ENCODE peak calls at places on chromosomes 2 and 18, in seven cellular contexts. One of them, this sample, is unnamed.

GRCh38 chr2:159710601-159711180 is 1.6 kb upstream of the MARCHF7 start:
- DNase-seq in OCI-LY7: no peak
- DNase-seq in GM23248: peak; percentile 46
- DNase-seq in thyroid gland: no peak
- DNase-seq in transverse colon: no peak
- DNase-seq in RWPE2: no peak
- DNase-seq in AG10803: no peak
- DNase-seq in this sample: no peak

GRCh38 chr2:43266692-43267091 is 40.3 kb upstream of the ZFP36L2 start:
- DNase-seq in thyroid gland: peak; percentile 95
- DNase-seq in OCI-LY7: no peak
- DNase-seq in transverse colon: peak; percentile 43
- DNase-seq in AG10803: no peak
- DNase-seq in GM23248: peak; percentile 15
- DNase-seq in RWPE2: no peak
- DNase-seq in this sample: no peak

GRCh38 chr2:169845016-169845415 is 17.8 kb downstream of the UBR3 start:
- DNase-seq in OCI-LY7: no peak
- DNase-seq in GM23248: peak; percentile 53
- DNase-seq in transverse colon: no peak
- DNase-seq in RWPE2: no peak
- DNase-seq in thyroid gland: peak; percentile 70
- DNase-seq in AG10803: no peak
- DNase-seq in this sample: no peak

GRCh38 chr2:234292205-234292954 is 204.5 kb downstream of the ARL4C start:
- DNase-seq in thyroid gland: no peak
- DNase-seq in GM23248: no peak
- DNase-seq in AG10803: no peak
- DNase-seq in transverse colon: peak; percentile 33
- DNase-seq in OCI-LY7: peak; percentile 93
- DNase-seq in RWPE2: no peak
- DNase-seq in this sample: no peak

GRCh38 chr2:144111443-144111842 is 408.5 kb downstream of the ZEB2 start:
- DNase-seq in thyroid gland: no peak
- DNase-seq in GM23248: peak; percentile 85
- DNase-seq in AG10803: peak; percentile 82
- DNase-seq in transverse colon: no peak
- DNase-seq in RWPE2: no peak
- DNase-seq in OCI-LY7: no peak
- DNase-seq in this sample: peak; percentile 67

GRCh38 chr2:237650455-237650850 is 23.1 kb downstream of the LRRFIP1 start:
- DNase-seq in transverse colon: no peak
- DNase-seq in AG10803: no peak
- DNase-seq in GM23248: no peak
- DNase-seq in OCI-LY7: no peak
- DNase-seq in thyroid gland: no peak
- DNase-seq in RWPE2: no peak
- DNase-seq in this sample: no peak

GRCh38 chr2:200708951-200709350 is 102.8 kb upstream of the BZW1 start:
- DNase-seq in thyroid gland: no peak
- DNase-seq in transverse colon: no peak
- DNase-seq in RWPE2: no peak
- DNase-seq in AG10803: no peak
- DNase-seq in GM23248: no peak
- DNase-seq in OCI-LY7: no peak
- DNase-seq in this sample: no peak

GRCh38 chr2:120880381-120880780 is 144.7 kb downstream of the GLI2 start:
- DNase-seq in AG10803: no peak
- DNase-seq in GM23248: no peak
- DNase-seq in transverse colon: no peak
- DNase-seq in OCI-LY7: no peak
- DNase-seq in RWPE2: no peak
- DNase-seq in thyroid gland: no peak
- DNase-seq in this sample: no peak

GRCh38 chr18:26459340-26459739 is 89.0 kb downstream of the KCTD1 start:
- DNase-seq in AG10803: no peak
- DNase-seq in OCI-LY7: no peak
- DNase-seq in RWPE2: no peak
- DNase-seq in transverse colon: no peak
- DNase-seq in GM23248: no peak
- DNase-seq in thyroid gland: no peak
- DNase-seq in this sample: no peak

GRCh38 chr2:219868635-219869034 is 241.2 kb downstream of the SLC4A3 start:
- DNase-seq in thyroid gland: no peak
- DNase-seq in transverse colon: no peak
- DNase-seq in AG10803: no peak
- DNase-seq in OCI-LY7: no peak
- DNase-seq in RWPE2: no peak
- DNase-seq in GM23248: no peak
- DNase-seq in this sample: no peak

GRCh38 chr2:186984481-186984880 is 135.5 kb upstream of the ZSWIM2 start:
- DNase-seq in GM23248: no peak
- DNase-seq in transverse colon: no peak
- DNase-seq in RWPE2: no peak
- DNase-seq in OCI-LY7: no peak
- DNase-seq in thyroid gland: no peak
- DNase-seq in AG10803: no peak
- DNase-seq in this sample: no peak

GRCh38 chr18:41966943-41967342 is 11.9 kb downstream of the PIK3C3 start:
- DNase-seq in OCI-LY7: no peak
- DNase-seq in thyroid gland: no peak
- DNase-seq in GM23248: no peak
- DNase-seq in RWPE2: no peak
- DNase-seq in AG10803: no peak
- DNase-seq in transverse colon: no peak
- DNase-seq in this sample: peak; percentile 24
- H3K4me3 ChIP-seq in OCI-LY7: no peak overlapping the region
- H3K4me3 ChIP-seq in thyroid gland: no peak overlapping the region
- H3K4me3 ChIP-seq in GM23248: no peak overlapping the region
- H3K4me3 ChIP-seq in RWPE2: no peak overlapping the region
- H3K4me3 ChIP-seq in AG10803: no peak overlapping the region
- H3K4me3 ChIP-seq in transverse colon: no peak overlapping the region
- H3K4me3 ChIP-seq in this sample: no peak overlapping the region

GRCh38 chr2:217792611-217793527 is 209.9 kb downstream of the TNS1 start:
- DNase-seq in transverse colon: no peak
- DNase-seq in thyroid gland: no peak
- DNase-seq in AG10803: peak; percentile 25
- DNase-seq in OCI-LY7: no peak
- DNase-seq in GM23248: peak; percentile 57
- DNase-seq in RWPE2: no peak
- DNase-seq in this sample: no peak

GRCh38 chr2:217789736-217790181 is 213.0 kb downstream of the TNS1 start:
- DNase-seq in GM23248: no peak
- DNase-seq in AG10803: no peak
- DNase-seq in OCI-LY7: no peak
- DNase-seq in transverse colon: no peak
- DNase-seq in RWPE2: no peak
- DNase-seq in thyroid gland: no peak
- DNase-seq in this sample: no peak

GRCh38 chr2:217789003-217789735 is 213.6 kb downstream of the TNS1 start:
- DNase-seq in thyroid gland: peak; percentile 89
- DNase-seq in AG10803: peak; percentile 62
- DNase-seq in RWPE2: no peak
- DNase-seq in OCI-LY7: peak; percentile 49
- DNase-seq in transverse colon: peak; percentile 82
- DNase-seq in GM23248: peak; percentile 71
- DNase-seq in this sample: no peak

GRCh38 chr2:217790195-217790594 is 212.6 kb downstream of the TNS1 start:
- DNase-seq in OCI-LY7: peak; percentile 11
- DNase-seq in thyroid gland: no peak
- DNase-seq in RWPE2: no peak
- DNase-seq in GM23248: no peak
- DNase-seq in AG10803: no peak
- DNase-seq in transverse colon: no peak
- DNase-seq in this sample: no peak

DNA sequence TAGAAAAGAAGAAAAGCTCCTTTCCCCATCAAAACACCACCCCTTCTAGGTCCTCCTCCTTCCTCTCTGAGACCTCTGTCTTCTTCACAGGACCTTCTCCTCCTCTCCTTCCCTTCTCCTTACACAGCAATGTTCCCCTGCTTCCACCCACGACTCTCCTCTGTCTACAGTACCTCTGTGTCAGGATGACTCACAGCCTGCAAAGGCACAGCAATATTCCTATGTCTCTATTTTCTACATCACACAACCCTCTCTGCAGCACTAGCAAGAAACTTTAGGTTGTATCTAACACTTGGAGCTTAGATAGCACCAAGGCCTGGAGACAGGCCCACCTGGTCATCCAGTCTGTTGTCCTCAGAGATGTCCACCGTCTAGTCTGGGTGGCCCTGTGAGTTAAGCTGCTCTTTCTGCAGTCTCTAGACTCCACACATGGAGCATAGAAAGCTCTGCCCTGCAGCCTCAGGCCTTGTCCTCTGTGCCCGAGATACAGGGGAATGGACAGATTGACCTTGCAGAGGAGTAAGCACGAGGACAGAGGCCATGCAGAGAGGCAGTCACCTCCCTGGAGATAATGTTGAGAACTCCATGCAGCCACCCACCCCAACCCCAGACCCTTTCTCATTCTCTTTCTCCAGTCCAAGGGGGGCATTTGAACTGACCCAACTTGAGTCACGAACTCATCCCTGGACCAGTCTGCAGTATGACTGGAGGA is 212.0 kb downstream of the TNS1 start:
- DNase-seq in OCI-LY7: no peak
- DNase-seq in AG10803: peak; percentile 44
- DNase-seq in GM23248: peak; percentile 93
- DNase-seq in transverse colon: no peak
- DNase-seq in RWPE2: no peak
- DNase-seq in thyroid gland: no peak
- DNase-seq in this sample: peak; percentile 59
- H3K4me3 ChIP-seq in OCI-LY7: no peak overlapping the region
- H3K4me3 ChIP-seq in AG10803: no peak overlapping the region
- H3K4me3 ChIP-seq in GM23248: no peak overlapping the region
- H3K4me3 ChIP-seq in transverse colon: no peak overlapping the region
- H3K4me3 ChIP-seq in RWPE2: no peak overlapping the region
- H3K4me3 ChIP-seq in thyroid gland: no peak overlapping the region
- H3K4me3 ChIP-seq in this sample: no peak overlapping the region

GRCh38 chr2:46569766-46570165 is 90.4 kb downstream of the TMEM247 start:
- DNase-seq in GM23248: no peak
- DNase-seq in OCI-LY7: peak; percentile 57
- DNase-seq in AG10803: no peak
- DNase-seq in thyroid gland: no peak
- DNase-seq in RWPE2: no peak
- DNase-seq in transverse colon: no peak
- DNase-seq in this sample: no peak

GRCh38 chr2:46569061-46569560 is 89.7 kb downstream of the TMEM247 start:
- DNase-seq in thyroid gland: peak; percentile 21
- DNase-seq in GM23248: no peak
- DNase-seq in OCI-LY7: peak; percentile 88
- DNase-seq in transverse colon: no peak
- DNase-seq in AG10803: peak; percentile 49
- DNase-seq in RWPE2: no peak
- DNase-seq in this sample: no peak

GRCh38 chr2:46568212-46569009 is 89.0 kb downstream of the TMEM247 start:
- DNase-seq in RWPE2: no peak
- DNase-seq in OCI-LY7: peak; percentile 55
- DNase-seq in AG10803: no peak
- DNase-seq in GM23248: no peak
- DNase-seq in transverse colon: no peak
- DNase-seq in thyroid gland: no peak
- DNase-seq in this sample: no peak

GRCh38 chr2:46574457-46575354 is 95.3 kb downstream of the TMEM247 start:
- DNase-seq in transverse colon: no peak
- DNase-seq in RWPE2: no peak
- DNase-seq in AG10803: no peak
- DNase-seq in thyroid gland: no peak
- DNase-seq in OCI-LY7: peak; percentile 91
- DNase-seq in GM23248: peak; percentile 14
- DNase-seq in this sample: no peak

GRCh38 chr2:46570396-46570795 is 91.0 kb downstream of the TMEM247 start:
- DNase-seq in OCI-LY7: peak; percentile 40
- DNase-seq in RWPE2: no peak
- DNase-seq in AG10803: no peak
- DNase-seq in transverse colon: no peak
- DNase-seq in thyroid gland: no peak
- DNase-seq in GM23248: no peak
- DNase-seq in this sample: no peak
- H3K4me3 ChIP-seq in OCI-LY7: peak overlapping the region; percentile 57
- H3K4me3 ChIP-seq in RWPE2: no peak overlapping the region
- H3K4me3 ChIP-seq in AG10803: no peak overlapping the region
- H3K4me3 ChIP-seq in transverse colon: no peak overlapping the region
- H3K4me3 ChIP-seq in thyroid gland: no peak overlapping the region
- H3K4me3 ChIP-seq in GM23248: no peak overlapping the region
- H3K4me3 ChIP-seq in this sample: no peak overlapping the region

GRCh38 chr2:239773377-239774141 is 251.6 kb downstream of the NDUFA10 start:
- DNase-seq in GM23248: no peak
- DNase-seq in AG10803: no peak
- DNase-seq in transverse colon: no peak
- DNase-seq in RWPE2: no peak
- DNase-seq in thyroid gland: no peak
- DNase-seq in OCI-LY7: no peak
- DNase-seq in this sample: no peak
- H3K4me3 ChIP-seq in GM23248: no peak overlapping the region
- H3K4me3 ChIP-seq in AG10803: no peak overlapping the region
- H3K4me3 ChIP-seq in transverse colon: no peak overlapping the region
- H3K4me3 ChIP-seq in RWPE2: no peak overlapping the region
- H3K4me3 ChIP-seq in thyroid gland: no peak overlapping the region
- H3K4me3 ChIP-seq in OCI-LY7: no peak overlapping the region
- H3K4me3 ChIP-seq in this sample: no peak overlapping the region

GRCh38 chr2:226159875-226160479 is 639.6 kb downstream of the IRS1 start:
- DNase-seq in RWPE2: no peak
- DNase-seq in transverse colon: no peak
- DNase-seq in AG10803: no peak
- DNase-seq in thyroid gland: no peak
- DNase-seq in OCI-LY7: no peak
- DNase-seq in GM23248: no peak
- DNase-seq in this sample: no peak
- H3K4me3 ChIP-seq in RWPE2: no peak overlapping the region
- H3K4me3 ChIP-seq in transverse colon: no peak overlapping the region
- H3K4me3 ChIP-seq in AG10803: no peak overlapping the region
- H3K4me3 ChIP-seq in thyroid gland: no peak overlapping the region
- H3K4me3 ChIP-seq in OCI-LY7: no peak overlapping the region
- H3K4me3 ChIP-seq in GM23248: no peak overlapping the region
- H3K4me3 ChIP-seq in this sample: no peak overlapping the region

DNA sequence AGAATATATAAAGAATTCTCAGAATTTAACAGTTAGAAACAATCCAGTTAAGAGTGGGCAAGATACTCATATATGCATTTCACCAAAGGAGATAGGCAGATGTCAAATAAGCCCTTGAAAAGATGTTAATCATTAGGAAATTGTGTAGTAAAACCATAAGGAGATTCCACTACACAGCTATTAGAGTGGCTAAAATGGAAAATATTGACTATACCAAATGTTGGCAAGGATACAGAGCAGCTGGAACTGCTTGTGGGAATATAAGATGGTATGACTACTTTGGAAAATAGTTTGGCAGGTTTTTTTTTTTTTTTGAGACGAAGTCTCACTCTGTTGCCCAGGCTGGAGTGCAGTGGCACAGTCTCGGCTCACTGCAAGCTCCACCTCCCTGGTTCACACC is 59.5 kb downstream of the CAB39 start:
- DNase-seq in AG10803: no peak
- DNase-seq in thyroid gland: no peak
- DNase-seq in GM23248: no peak
- DNase-seq in RWPE2: no peak
- DNase-seq in OCI-LY7: no peak
- DNase-seq in transverse colon: no peak
- DNase-seq in this sample: no peak
- H3K4me3 ChIP-seq in AG10803: no peak overlapping the region
- H3K4me3 ChIP-seq in thyroid gland: no peak overlapping the region
- H3K4me3 ChIP-seq in GM23248: no peak overlapping the region
- H3K4me3 ChIP-seq in RWPE2: no peak overlapping the region
- H3K4me3 ChIP-seq in OCI-LY7: no peak overlapping the region
- H3K4me3 ChIP-seq in transverse colon: no peak overlapping the region
- H3K4me3 ChIP-seq in this sample: no peak overlapping the region

This sample was measured in skeletal muscle cell.